ENCODE peak calls at places on chromosomes 6 and 20, in four cellular contexts. U is lung, Z is colonic mucosa, Y is heart left ventricle. X is an unnamed sample. For H3K4me1, the result is how much of the 10 kb centered on the place peaks cover.

GRCh38 chr6:45461486-45461885 is 83.8 kb upstream of the SUPT3H start:
- DNase-seq in Z (no peak), Y (no peak), U (no peak), X (no peak)

GRCh38 chr20:50646483-50646996 is 44.8 kb downstream of the RIPOR3 start:
- DNase-seq in Z (no peak), Y (no peak), U (no peak), X (no peak)

GRCh38 chr6:109440325-109441068 is at the start of the genes PPIL6 and SMPD2:
- DNase-seq in Y (peak), U (peak), Z (peak), X (peak)

GRCh38 chr6:159431750-159432149 is 261.3 kb downstream of the SOD2 start:
- DNase-seq in Z (no peak), Y (no peak), U (no peak), X (no peak)

GRCh38 chr20:45011108-45011526 is 44.8 kb downstream of the STK4 start:
- DNase-seq in Z (peak), U (peak), Y (no peak), X (peak)

GRCh38 chr6:65566117-65566516 is 140.9 kb downstream of the EYS start:
- DNase-seq in Z (no peak), U (no peak), Y (no peak), X (no peak)

GRCh38 chr6:151494235-151494950 is 576 bp downstream of the CCDC170 start:
- DNase-seq in Z (peak), Y (no peak), U (peak), X (peak)

GRCh38 chr6:43368517-43369160 is 808 bp downstream of the ZNF318 start:
- DNase-seq in U (peak), Y (peak), Z (peak), X (peak)

GRCh38 chr6:121506761-121507754 is 71.6 kb downstream of the GJA1 start:
- DNase-seq in U (no peak), Z (no peak), Y (no peak), X (no peak)

GRCh38 chr6:108673602-108674001 is 112.9 kb downstream of the FOXO3 start:
- DNase-seq in Y (no peak), Z (peak), U (no peak), X (no peak)

GRCh38 chr20:63183422-63184146 is 32.3 kb downstream of the YTHDF1 start:
- DNase-seq in Y (no peak), Z (peak), U (peak), X (no peak)

GRCh38 chr6:14681699-14682487 is 564.0 kb upstream of the JARID2 start:
- DNase-seq in Y (no peak), Z (no peak), U (no peak), X (no peak)

GRCh38 chr20:21396045-21396893 is 1.1 kb downstream of the NKX2-4 start:
- DNase-seq in U (no peak), Y (no peak), Z (no peak), X (no peak)

GRCh38 chr6:37236921-37237320 is 20.7 kb upstream of the TBC1D22B start:
- DNase-seq in Y (no peak), Z (no peak), U (no peak), X (no peak)

GRCh38 chr6:56913276-56914138 is 41.4 kb upstream of the BEND6 start:
- DNase-seq in U (no peak), Z (no peak), Y (no peak), X (no peak)

GRCh38 chr6:65570340-65570739 is 136.7 kb downstream of the EYS start:
- DNase-seq in Y (no peak), U (no peak), Z (no peak), X (no peak)

GRCh38 chr20:58634818-58635665 is 16.0 kb upstream of the STX16 start:
- DNase-seq in Y (no peak), U (no peak), Z (no peak), X (no peak)

GRCh38 chr6:20600831-20601230 is 66.6 kb downstream of the CDKAL1 start:
- DNase-seq in Z (no peak), Y (no peak), U (no peak), X (no peak)

GRCh38 chr20:53580376-53581111 is 13.1 kb downstream of the ZNF217 start:
- DNase-seq in U (peak), Z (no peak), Y (no peak), X (no peak)

GRCh38 chr20:53579581-53580375 is 13.9 kb downstream of the ZNF217 start:
- DNase-seq in Z (peak), Y (no peak), U (no peak), X (no peak)

GRCh38 chr20:53581444-53582311 is 12.0 kb downstream of the ZNF217 start:
- DNase-seq in U (peak), Z (no peak), Y (no peak), X (no peak)

GRCh38 chr20:53578492-53579222 is 15.0 kb downstream of the ZNF217 start:
- DNase-seq in Y (no peak), Z (peak), U (peak), X (no peak)

DNA sequence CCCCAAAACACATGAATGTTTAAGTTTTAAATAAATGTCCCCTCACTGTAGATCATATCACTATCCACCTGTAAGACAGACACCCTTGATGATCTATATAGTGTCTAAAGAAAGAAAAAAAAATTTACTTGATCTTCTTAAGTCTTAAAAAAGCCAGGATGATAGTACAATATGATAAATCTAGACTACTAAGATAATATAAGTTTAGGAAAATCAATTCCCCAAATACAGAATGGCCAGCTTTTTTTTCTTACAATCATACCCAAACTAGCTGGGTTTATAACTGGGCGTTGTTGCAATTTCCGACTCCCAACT is 14.4 kb downstream of the ZNF217 start:
- DNase-seq in Z (no peak), U (no peak), Y (no peak), X (no peak)
- H3K4me1 ChIP-seq in Z (under half), U (under half), Y (half or more), X (half or more)

GRCh38 chr6:157173756-157174155 is 149.6 kb downstream of the TMEM242 start:
- DNase-seq in U (no peak), Y (no peak), Z (no peak), X (no peak)
- H3K4me1 ChIP-seq in U (under half), Y (under half), Z (under half), X (under half)

GRCh38 chr20:38155811-38156210 is 9.3 kb downstream of the TGM2 start:
- DNase-seq in Z (no peak), Y (no peak), U (no peak), X (no peak)
- H3K4me1 ChIP-seq in Z (under half), Y (half or more), U (under half), X (half or more)

GRCh38 chr6:70133246-70133645 is 169.6 kb downstream of the COL9A1 start:
- DNase-seq in Z (no peak), Y (no peak), U (no peak), X (no peak)
- H3K4me1 ChIP-seq in Z (under half), Y (under half), U (under half), X (under half)

GRCh38 chr6:33862536-33862935 is 58.7 kb upstream of the MLN start:
- DNase-seq in Y (peak), U (no peak), Z (no peak), X (no peak)

GRCh38 chr6:33861722-33862121 is 57.9 kb upstream of the MLN start:
- DNase-seq in U (no peak), Z (no peak), Y (peak), X (no peak)

GRCh38 chr6:33863084-33863483 is 59.3 kb upstream of the MLN start:
- DNase-seq in Z (no peak), U (no peak), Y (no peak), X (no peak)

GRCh38 chr6:33860706-33861474 is 57.1 kb upstream of the MLN start:
- DNase-seq in Z (peak), U (no peak), Y (peak), X (no peak)

GRCh38 chr6:33863723-33864440 is 60.1 kb upstream of the MLN start:
- DNase-seq in Y (no peak), U (no peak), Z (no peak), X (no peak)
- H3K4me1 ChIP-seq in Y (under half), U (under half), Z (under half), X (under half)